ENCODE peak calls at places on chromosome 3, in four cellular contexts. T is HepG2, F is SK-N-SH, K is GM12878. D is an unnamed sample.

GRCh38 chr3:190384241-190384863 is 3.6 kb upstream of the CLDN16 start:
- DNase-seq in T (peak; percentile 83), F (no peak), K (peak; percentile 19), D (peak; percentile 91)

GRCh38 chr3:38001456-38002081 is 11.0 kb downstream of the VILL start:
- DNase-seq in T (no peak), F (no peak), K (no peak), D (no peak)

GRCh38 chr3:31361391-31362273 is 171.1 kb upstream of the STT3B start:
- DNase-seq in T (no peak), F (no peak), K (no peak), D (no peak)

GRCh38 chr3:59783468-59783988 is 733.7 kb upstream of the CFAP20DC start:
- DNase-seq in T (no peak), F (no peak), K (no peak), D (no peak)

GRCh38 chr3:185934726-185935464 is 2.9 kb downstream of the TRA2B start:
- DNase-seq in T (no peak), F (no peak), K (no peak), D (no peak)

GRCh38 chr3:181727122-181728036 is 15.7 kb downstream of the SOX2 start:
- DNase-seq in T (no peak), F (no peak), K (no peak), D (no peak)

GRCh38 chr3:55434789-55435188 is 52.3 kb downstream of the WNT5A start:
- DNase-seq in T (no peak), F (peak; percentile 14), K (no peak), D (no peak)

GRCh38 chr3:161560006-161560637 is 63.5 kb downstream of the OTOL1 start:
- DNase-seq in T (peak; percentile 28), F (peak; percentile 34), K (no peak), D (peak; percentile 59)

GRCh38 chr3:128263946-128264345 is 110.7 kb downstream of the EEFSEC start:
- DNase-seq in T (no peak), F (peak; percentile 60), K (no peak), D (no peak)

GRCh38 chr3:128266453-128266852 is 113.2 kb downstream of the EEFSEC start:
- DNase-seq in T (no peak), F (no peak), K (no peak), D (no peak)

GRCh38 chr3:128257632-128258031 is 104.4 kb downstream of the EEFSEC start:
- DNase-seq in T (no peak), F (no peak), K (no peak), D (no peak)

GRCh38 chr3:128260275-128260674 is 107.0 kb downstream of the EEFSEC start:
- DNase-seq in T (no peak), F (no peak), K (no peak), D (no peak)

DNA sequence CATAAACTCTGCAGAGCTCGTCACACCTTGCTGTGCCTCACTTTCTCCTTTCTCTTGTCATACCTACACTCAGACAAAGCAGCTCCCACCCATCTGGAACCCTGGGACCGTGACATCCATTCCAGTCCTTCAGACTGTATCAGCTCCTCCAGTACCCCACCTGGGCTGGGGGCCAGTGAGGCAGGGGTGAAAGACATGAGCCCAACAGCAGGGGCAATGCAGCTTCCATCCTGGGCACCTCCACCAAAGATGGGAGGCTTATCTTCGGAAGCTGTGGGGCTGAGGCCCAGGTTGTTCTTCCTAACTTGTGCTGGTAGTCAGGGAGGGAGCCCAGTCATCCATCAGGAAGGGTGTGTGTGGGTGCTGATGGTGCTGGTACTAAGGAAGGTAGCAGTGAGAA is 109.2 kb downstream of the EEFSEC start:
- DNase-seq in T (no peak), F (no peak), K (no peak), D (no peak)
- TF ChIP-seq MAX in T (no peak), F (no peak), K (no peak), D (no peak)

GRCh38 chr3:127915115-127915936 is at the start of gene KBTBD12:
- DNase-seq in T (no peak), F (no peak), K (no peak), D (no peak)
- TF ChIP-seq PBX3 in T (no peak), F (no peak), K (no peak), D (no peak)

GRCh38 chr3:160140756-160141155 is 84.5 kb upstream of the C3orf80 start:
- DNase-seq in T (no peak), F (no peak), K (no peak), D (no peak)
- TF ChIP-seq MAX in T (no peak), F (no peak), K (no peak), D (no peak)

DNA sequence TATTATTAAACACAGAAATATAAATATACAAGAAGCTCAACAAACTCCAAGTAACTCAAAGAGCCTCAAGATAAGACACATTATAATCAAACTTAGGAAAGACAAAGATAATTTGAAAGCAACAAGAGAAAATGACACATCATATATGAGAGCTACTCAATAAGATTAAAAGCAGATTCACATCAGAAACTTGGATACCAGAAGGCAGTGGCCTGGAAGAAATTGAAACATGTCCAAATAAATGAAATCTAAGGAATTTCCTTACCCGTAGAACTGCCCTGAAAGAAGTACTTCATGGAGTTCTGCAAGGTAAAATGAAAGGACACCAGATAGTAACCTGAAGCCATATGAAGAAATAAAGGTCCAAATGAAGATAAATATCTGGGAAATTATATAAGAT is 113.9 kb downstream of the LSAMP start:
- DNase-seq in T (no peak), F (no peak), K (no peak), D (no peak)
- TF ChIP-seq PBX3 in T (no peak), F (no peak), K (no peak), D (no peak)

D was measured in A549.